ENCODE peak calls at places on chromosomes 5 and 9, in six cellular contexts. U, P, V, K, J and S are unnamed samples.
A peak's percentile ranks its signal among the peaks of the same experiment; 100 is the strongest.

GRCh38 chr9:89781838-89782237 is 177.0 kb downstream of the GADD45G start:
- DNase-seq in J (no peak), U (no peak), V (no peak), P (no peak), K (no peak), S (no peak)

GRCh38 chr9:117783828-117784227 is 79.6 kb downstream of the TLR4 start:
- DNase-seq in K (no peak), U (no peak), V (no peak), P (no peak), J (peak; percentile 6), S (peak; percentile 92)

GRCh38 chr5:147223951-147224791 is 10.7 kb upstream of the STK32A start:
- DNase-seq in J (peak; percentile 73), V (peak; percentile 69), P (peak; percentile 68), K (peak; percentile 55), U (peak; percentile 70), S (peak; percentile 45)

GRCh38 chr5:115452791-115453190 is 91.8 kb downstream of the FEM1C start:
- DNase-seq in V (no peak), P (peak; percentile 68), U (no peak), K (no peak), J (no peak), S (no peak)

GRCh38 chr9:110835404-110835803 is 166.8 kb downstream of the MUSK start:
- DNase-seq in J (peak; percentile 25), P (peak; percentile 85), U (no peak), V (no peak), K (peak; percentile 87), S (no peak)

GRCh38 chr9:128687453-128687852 is 1.6 kb upstream of the SET start:
- DNase-seq in P (no peak), J (no peak), V (no peak), U (no peak), K (no peak), S (no peak)

GRCh38 chr9:113320051-113320450 is 16.9 kb upstream of the RNF183 start:
- DNase-seq in J (no peak), P (no peak), U (no peak), V (no peak), K (no peak), S (no peak)

GRCh38 chr9:28688172-28688571 is 1114.9 kb upstream of the C9orf72 start:
- DNase-seq in J (peak; percentile 54), V (no peak), U (peak; percentile 70), P (no peak), K (peak; percentile 49), S (no peak)

GRCh38 chr5:99815-100214 is 7.8 kb downstream of the PLEKHG4B start:
- DNase-seq in U (no peak), K (no peak), V (no peak), J (peak; percentile 51), P (no peak), S (no peak)

GRCh38 chr9:134378901-134379338 is 52.7 kb downstream of the RXRA start:
- DNase-seq in J (no peak), U (peak; percentile 32), K (peak; percentile 79), P (peak; percentile 71), V (peak; percentile 58), S (no peak)

GRCh38 chr5:179606071-179606909 is 17.2 kb downstream of the HNRNPH1 start:
- DNase-seq in K (no peak), P (no peak), U (no peak), J (no peak), V (no peak), S (no peak)

GRCh38 chr5:95808686-95809413 is 13.7 kb downstream of the GLRX start:
- DNase-seq in J (no peak), P (peak; percentile 88), U (no peak), K (no peak), V (no peak), S (peak; percentile 95)

GRCh38 chr9:134566936-134567335 is 74.7 kb upstream of the COL5A1 start:
- DNase-seq in U (no peak), K (no peak), J (no peak), V (no peak), P (no peak), S (no peak)

GRCh38 chr5:584846-585245 is 27.3 kb upstream of the CEP72 start:
- DNase-seq in P (no peak), U (no peak), V (no peak), J (no peak), K (no peak), S (no peak)

GRCh38 chr5:33409435-33410146 is 31.2 kb upstream of the TARS1 start:
- DNase-seq in P (peak; percentile 53), U (no peak), V (peak; percentile 17), K (no peak), J (no peak), S (no peak)

GRCh38 chr9:120583958-120584369 is 4.0 kb upstream of the CDK5RAP2 start:
- DNase-seq in U (no peak), K (no peak), V (peak; percentile 62), P (peak; percentile 77), J (peak; percentile 40), S (peak; percentile 98)

GRCh38 chr5:73994963-73995362 is 369.0 kb downstream of the ARHGEF28 start:
- DNase-seq in J (peak; percentile 32), P (peak; percentile 14), V (no peak), K (peak; percentile 64), U (no peak), S (no peak)

GRCh38 chr5:157148734-157149615 is 6.3 kb upstream of the MED7 start:
- DNase-seq in U (peak; percentile 72), V (peak; percentile 65), K (peak; percentile 95), P (peak; percentile 71), J (peak; percentile 86), S (peak; percentile 79)

GRCh38 chr5:2511131-2511530 is 240.3 kb downstream of the IRX2 start:
- DNase-seq in P (no peak), J (no peak), U (no peak), K (no peak), V (no peak), S (no peak)
- H3F3A ChIP-seq in P (no peaks in the 10 kb centered on the region), J (no peaks in the 10 kb centered on the region), U (no peaks in the 10 kb centered on the region), K (no peaks in the 10 kb centered on the region), V (no peaks in the 10 kb centered on the region), S (no peaks in the 10 kb centered on the region)

GRCh38 chr5:71620630-71621029 is 33.5 kb downstream of the MCCC2 start:
- DNase-seq in J (no peak), K (no peak), V (no peak), U (no peak), P (no peak), S (no peak)

GRCh38 chr5:71621268-71621667 is 34.1 kb downstream of the MCCC2 start:
- DNase-seq in J (no peak), U (no peak), K (no peak), P (no peak), V (no peak), S (no peak)

DNA sequence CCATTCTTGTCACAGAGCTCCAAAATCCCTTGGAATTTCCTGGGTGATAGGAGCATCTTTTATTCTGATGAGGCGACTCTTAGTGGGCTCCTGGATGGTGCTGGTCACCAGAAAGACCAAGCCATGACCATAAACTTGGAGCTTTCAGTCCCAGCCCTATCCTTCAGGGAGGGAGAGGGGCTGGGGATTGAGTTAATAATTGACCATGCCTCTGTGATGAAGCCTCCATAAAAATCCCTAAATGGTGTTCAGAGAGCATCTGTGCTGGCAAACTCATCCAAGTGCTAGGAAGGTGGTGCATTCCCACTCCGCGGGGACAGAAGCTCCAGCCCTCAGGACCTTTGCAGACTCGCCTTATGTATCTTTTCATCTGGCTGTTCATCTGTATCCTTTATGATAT is 28.7 kb downstream of the MCCC2 start:
- DNase-seq in K (no peak), J (no peak), V (no peak), U (no peak), P (no peak), S (no peak)
- H3K27ac ChIP-seq in K (no peak overlapping the region), J (no peak overlapping the region), V (no peak overlapping the region), U (no peak overlapping the region), P (no peak overlapping the region), S (no peak overlapping the region)

GRCh38 chr5:181234116-181234454 is 9.6 kb downstream of the RACK1 start:
- DNase-seq in U (no peak), K (no peak), P (no peak), J (no peak), V (peak; percentile 53), S (no peak)
- H3F3A ChIP-seq in U (peaks cover 54% of the 10 kb centered on the region), K (peaks cover 14% of the 10 kb centered on the region), P (peaks cover 78% of the 10 kb centered on the region), J (peaks cover 47% of the 10 kb centered on the region), V (peaks cover 59% of the 10 kb centered on the region), S (peaks cover 46% of the 10 kb centered on the region)

DNA sequence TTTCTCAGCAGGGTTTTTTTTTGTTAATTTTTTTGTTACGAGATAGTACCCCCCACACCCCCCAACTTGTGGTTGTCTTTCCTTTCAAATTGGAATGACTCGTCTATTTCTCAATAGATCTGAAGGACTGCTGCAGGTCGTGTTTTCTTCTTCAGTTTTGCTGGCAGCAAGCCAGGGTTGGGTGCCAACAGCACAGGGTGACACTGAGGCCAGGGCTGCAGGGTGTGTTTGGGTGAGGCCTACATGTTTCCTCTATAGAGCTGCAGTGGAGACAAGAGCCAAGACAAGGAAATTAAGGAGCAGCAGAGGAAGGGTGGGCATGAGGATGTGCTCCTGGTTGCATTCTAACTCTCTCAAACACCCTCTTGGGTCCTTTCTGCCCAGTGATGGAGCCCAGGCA is 52.2 kb downstream of the NXNL2 start:
- DNase-seq in P (peak; percentile 12), J (no peak), K (peak; percentile 15), U (no peak), V (no peak), S (no peak)
- H3K27ac ChIP-seq in P (no peak overlapping the region), J (no peak overlapping the region), K (no peak overlapping the region), U (no peak overlapping the region), V (no peak overlapping the region), S (no peak overlapping the region)